ENCODE peak calls at places on chromosomes 5 and 9, in four cellular contexts. B is fibroblast of pulmonary artery, J is neural crest cell, I is uterus. D is an unnamed sample.

GRCh38 chr9:126615251-126615790 is 1.6 kb downstream of the LMX1B start:
- DNase-seq in B (peak), J (no peak), I (no peak), D (no peak)

GRCh38 chr9:138020120-138020794 is 142.7 kb downstream of the CACNA1B start:
- DNase-seq in B (no peak), J (no peak), I (no peak), D (no peak)

GRCh38 chr5:5229405-5229804 is 89.3 kb downstream of the ADAMTS16 start:
- DNase-seq in B (no peak), J (no peak), I (no peak), D (no peak)

GRCh38 chr5:168679515-168679920 is 100.3 kb upstream of the PANK3 start:
- DNase-seq in B (peak), J (peak), I (peak), D (peak)

GRCh38 chr9:69877852-69878507 is 57.4 kb downstream of the CFAP95 start:
- DNase-seq in B (peak), J (no peak), I (no peak), D (no peak)

GRCh38 chr5:9401786-9402472 is 143.9 kb downstream of the SEMA5A start:
- DNase-seq in B (peak), J (no peak), I (no peak), D (no peak)

GRCh38 chr9:91412895-91413294 is 10.7 kb downstream of the NFIL3 start:
- DNase-seq in B (no peak), J (no peak), I (no peak), D (no peak)

GRCh38 chr9:128636024-128636390 is 20.6 kb downstream of the DYNC2I2 start:
- DNase-seq in B (no peak), J (no peak), I (no peak), D (no peak)

GRCh38 chr5:102068870-102069269 is 227.2 kb downstream of the SLCO4C1 start:
- DNase-seq in B (no peak), J (no peak), I (no peak), D (no peak)

GRCh38 chr5:94941113-94941765 is 322.8 kb downstream of the SLF1 start:
- DNase-seq in B (no peak), J (no peak), I (no peak), D (no peak)

GRCh38 chr9:86903461-86904010 is 43.8 kb downstream of the GAS1 start:
- DNase-seq in B (no peak), J (peak), I (peak), D (no peak)

GRCh38 chr9:86907346-86907745 is 40.0 kb downstream of the GAS1 start:
- DNase-seq in B (no peak), J (no peak), I (no peak), D (no peak)

GRCh38 chr9:86912210-86912609 is 35.1 kb downstream of the GAS1 start:
- DNase-seq in B (no peak), J (no peak), I (no peak), D (no peak)

GRCh38 chr9:86909388-86909787 is 37.9 kb downstream of the GAS1 start:
- DNase-seq in B (peak), J (no peak), I (no peak), D (no peak)

DNA sequence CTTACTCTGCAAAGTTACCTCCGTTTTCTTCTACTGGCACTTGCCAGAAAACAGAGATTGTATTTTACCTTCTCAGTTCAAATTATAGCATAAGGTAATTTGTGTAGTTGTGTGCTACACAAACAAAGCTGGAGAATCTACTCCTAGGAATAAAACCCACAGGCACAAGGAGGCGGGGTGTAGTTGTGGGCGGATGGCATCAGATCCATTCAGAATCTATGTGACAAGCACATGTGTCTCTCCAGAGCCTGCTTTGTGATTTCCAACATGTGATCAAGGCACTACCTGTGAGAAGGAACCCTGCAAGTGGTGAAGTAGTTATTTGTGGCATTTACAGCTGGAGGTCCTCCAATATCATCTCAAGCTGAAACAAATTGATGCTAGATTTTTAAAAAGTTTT is 39.0 kb downstream of the GAS1 start:
- DNase-seq in B (no peak), J (no peak), I (no peak), D (no peak)
- TF ChIP-seq CTCF in B (no peak), J (no peak), I (no peak), D (no peak)

GRCh38 chr5:140143521-140144258 is 18.0 kb downstream of the IGIP start:
- DNase-seq in B (no peak), J (no peak), I (no peak), D (no peak)

GRCh38 chr5:140146523-140146842 is 20.7 kb downstream of the IGIP start:
- DNase-seq in B (no peak), J (no peak), I (no peak), D (no peak)

GRCh38 chr5:140145223-140145622 is 19.5 kb downstream of the IGIP start:
- DNase-seq in B (no peak), J (no peak), I (no peak), D (no peak)

GRCh38 chr5:140147460-140147859 is 21.7 kb downstream of the IGIP start:
- DNase-seq in B (no peak), J (no peak), I (no peak), D (no peak)

DNA sequence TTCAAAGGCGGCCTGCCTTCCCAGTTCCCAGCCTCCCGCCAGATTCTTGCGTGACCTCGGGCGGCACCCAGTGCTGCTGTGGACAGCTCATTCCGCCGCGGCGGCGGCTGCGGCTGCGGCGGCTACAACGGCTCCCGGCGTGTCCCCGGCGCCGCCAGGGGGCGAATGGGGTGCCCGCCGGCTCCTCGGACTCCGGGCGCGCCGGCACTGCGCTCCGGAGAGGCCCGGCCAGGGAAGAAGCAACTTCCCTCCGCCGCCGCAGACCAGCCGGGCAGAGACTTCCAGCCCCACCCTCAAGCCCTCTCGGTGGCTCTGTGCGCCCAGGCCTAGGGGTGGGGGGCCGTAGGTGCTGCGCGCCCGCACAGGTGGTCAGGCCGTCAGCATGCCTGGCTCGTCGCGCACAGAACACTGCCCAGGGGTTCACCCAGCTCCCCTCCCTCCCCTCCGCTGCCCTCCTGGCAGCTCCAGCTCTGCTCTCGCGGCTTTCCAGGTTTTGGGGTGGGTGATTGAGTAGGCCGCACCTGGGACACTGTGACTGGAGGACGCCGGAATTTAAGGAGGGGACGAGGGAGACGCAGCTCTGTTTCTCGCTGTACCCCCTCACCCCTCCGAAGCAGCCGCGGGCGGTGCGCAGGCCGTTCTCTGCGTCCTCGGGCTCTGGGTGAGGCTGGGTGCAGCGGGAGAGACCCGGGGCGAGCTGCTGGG is 20.2 kb downstream of the IGIP start:
- DNase-seq in B (peak), J (peak), I (peak), D (peak)
- TF ChIP-seq CTCF in B (peak), J (peak), I (peak), D (peak)

GRCh38 chr5:124527220-124527991 is 219.0 kb downstream of the ZNF608 start:
- DNase-seq in B (no peak), J (no peak), I (no peak), D (no peak)

GRCh38 chr5:124521461-124522230 is 224.8 kb downstream of the ZNF608 start:
- DNase-seq in B (no peak), J (no peak), I (no peak), D (no peak)

GRCh38 chr5:124519396-124519795 is 227.0 kb downstream of the ZNF608 start:
- DNase-seq in B (peak), J (no peak), I (peak), D (no peak)

GRCh38 chr5:124528838-124529237 is 217.6 kb downstream of the ZNF608 start:
- DNase-seq in B (no peak), J (no peak), I (no peak), D (no peak)

GRCh38 chr5:124524552-124525232 is 221.7 kb downstream of the ZNF608 start:
- DNase-seq in B (no peak), J (no peak), I (no peak), D (no peak)
- TF ChIP-seq CTCF in B (no peak), J (no peak), I (no peak), D (no peak)

DNA sequence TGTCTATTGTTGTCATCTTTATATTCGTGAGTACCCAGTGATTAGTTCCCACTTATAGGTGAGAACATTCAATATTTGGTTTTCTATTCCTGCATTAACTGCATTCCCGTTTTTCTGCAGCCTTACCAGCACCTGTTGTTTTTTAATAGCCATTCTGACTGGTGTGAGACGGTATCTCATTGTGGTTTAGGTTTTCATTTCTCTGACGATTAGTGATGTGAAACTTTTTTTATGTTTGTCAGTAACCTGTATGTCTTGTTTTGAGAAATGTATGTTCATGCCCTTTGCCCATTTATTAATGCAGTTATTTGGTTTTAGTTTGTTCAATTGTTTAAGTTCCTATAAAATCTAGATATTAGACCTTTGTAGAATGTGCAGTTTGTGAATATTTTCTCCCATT is 546.0 kb upstream of the RORB start:
- DNase-seq in B (no peak), J (no peak), I (no peak), D (no peak)
- TF ChIP-seq CTCF in B (no peak), J (no peak), I (no peak), D (no peak)

DNA sequence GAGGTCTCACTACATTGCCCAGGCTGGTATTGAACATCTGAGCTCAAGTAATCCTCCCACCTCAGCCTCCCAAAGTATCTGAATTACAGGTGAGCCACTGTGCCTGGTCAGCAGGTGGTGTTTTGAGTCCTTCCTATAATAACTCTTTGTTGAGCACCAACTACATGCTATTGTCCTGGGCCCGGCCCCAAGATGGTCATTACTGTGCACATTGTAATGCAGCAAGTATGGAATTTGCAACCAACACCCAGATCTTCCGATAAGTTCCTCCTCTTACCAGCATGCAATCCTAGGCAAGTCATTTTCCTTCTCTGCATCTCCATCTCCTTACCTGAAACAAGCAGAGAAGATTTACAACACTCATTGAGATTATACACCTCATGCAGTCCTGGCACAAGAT is 510.3 kb upstream of the KLF4 start:
- DNase-seq in B (no peak), J (no peak), I (no peak), D (no peak)
- TF ChIP-seq CTCF in B (no peak), J (no peak), I (no peak), D (no peak)

D was measured in progenitor cell of endocrine pancreas.